ENCODE peak calls at places on chromosomes 5 and 9, in four cellular contexts. T, U, W and J are unnamed samples.

GRCh38 chr5:148484651-148485050 is 100.9 kb downstream of the FBXO38 start:
- DNase-seq in T (no peak), U (no peak), W (no peak), J (no peak)

GRCh38 chr9:107024193-107024592 is 161.2 kb downstream of the ZNF462 start:
- DNase-seq in T (no peak), U (no peak), W (no peak), J (no peak)

GRCh38 chr9:130235558-130236435 is 29.8 kb upstream of the HMCN2 start:
- DNase-seq in T (peak), U (peak), W (peak), J (peak)

GRCh38 chr5:109388407-109388806 is 21.4 kb downstream of the PJA2 start:
- DNase-seq in T (peak), U (no peak), W (peak), J (no peak)

GRCh38 chr5:16628376-16628775 is 11.6 kb upstream of the RETREG1 start:
- DNase-seq in T (no peak), U (no peak), W (no peak), J (no peak)

GRCh38 chr9:112849363-112849922 is 41.2 kb downstream of the SLC46A2 start:
- DNase-seq in T (no peak), U (no peak), W (no peak), J (no peak)

GRCh38 chr5:116574682-116575634 is at the start of gene SEMA6A:
- DNase-seq in T (peak), U (peak), W (peak), J (peak)

GRCh38 chr9:129305246-129305645 is 127.2 kb upstream of the IER5L start:
- DNase-seq in T (no peak), U (no peak), W (no peak), J (no peak)

GRCh38 chr9:32385135-32385884 is 867 bp downstream of the ACO1 start:
- DNase-seq in T (no peak), U (no peak), W (peak), J (no peak)

GRCh38 chr5:8097146-8097545 is 228.2 kb downstream of the MTRR start:
- DNase-seq in T (no peak), U (no peak), W (no peak), J (no peak)

GRCh38 chr5:135087950-135088349 is 53.9 kb upstream of the PITX1 start:
- DNase-seq in T (no peak), U (no peak), W (no peak), J (no peak)

GRCh38 chr9:79672891-79673290 is 101.1 kb downstream of the TLE4 start:
- DNase-seq in T (no peak), U (no peak), W (peak), J (no peak)

GRCh38 chr9:129343697-129344375 is 165.8 kb upstream of the IER5L start:
- DNase-seq in T (peak), U (peak), W (no peak), J (no peak)

GRCh38 chr5:19891658-19892057 is 96.3 kb downstream of the CDH18 start:
- DNase-seq in T (peak), U (no peak), W (peak), J (no peak)

GRCh38 chr5:135950611-135951010 is 4.2 kb downstream of the LECT2 start:
- DNase-seq in T (no peak), U (no peak), W (peak), J (no peak)

DNA sequence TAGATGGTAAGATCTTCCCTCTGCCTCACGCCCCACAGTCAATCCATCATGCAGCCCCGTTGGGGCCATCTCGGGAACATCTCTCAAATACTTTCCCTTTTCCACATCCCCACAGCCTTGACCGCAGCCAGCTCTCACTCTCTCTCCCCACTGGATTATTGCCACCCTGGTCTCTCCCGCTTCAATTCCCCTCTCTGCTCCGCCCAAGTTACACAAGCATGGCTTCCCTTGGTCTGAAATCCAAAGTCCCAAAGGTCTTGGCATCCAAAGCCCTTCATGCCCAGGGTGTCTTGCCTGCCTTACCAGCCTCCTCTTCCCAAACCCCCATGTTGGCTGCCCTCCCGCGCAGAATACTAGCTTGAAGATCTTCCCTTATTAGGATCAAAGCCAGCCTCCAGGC is 157.3 kb upstream of the SMIM23 start:
- DNase-seq in T (no peak), U (peak), W (peak), J (no peak)
- H3K4me3 ChIP-seq in T (no peak), U (no peak), W (no peak), J (no peak)

DNA sequence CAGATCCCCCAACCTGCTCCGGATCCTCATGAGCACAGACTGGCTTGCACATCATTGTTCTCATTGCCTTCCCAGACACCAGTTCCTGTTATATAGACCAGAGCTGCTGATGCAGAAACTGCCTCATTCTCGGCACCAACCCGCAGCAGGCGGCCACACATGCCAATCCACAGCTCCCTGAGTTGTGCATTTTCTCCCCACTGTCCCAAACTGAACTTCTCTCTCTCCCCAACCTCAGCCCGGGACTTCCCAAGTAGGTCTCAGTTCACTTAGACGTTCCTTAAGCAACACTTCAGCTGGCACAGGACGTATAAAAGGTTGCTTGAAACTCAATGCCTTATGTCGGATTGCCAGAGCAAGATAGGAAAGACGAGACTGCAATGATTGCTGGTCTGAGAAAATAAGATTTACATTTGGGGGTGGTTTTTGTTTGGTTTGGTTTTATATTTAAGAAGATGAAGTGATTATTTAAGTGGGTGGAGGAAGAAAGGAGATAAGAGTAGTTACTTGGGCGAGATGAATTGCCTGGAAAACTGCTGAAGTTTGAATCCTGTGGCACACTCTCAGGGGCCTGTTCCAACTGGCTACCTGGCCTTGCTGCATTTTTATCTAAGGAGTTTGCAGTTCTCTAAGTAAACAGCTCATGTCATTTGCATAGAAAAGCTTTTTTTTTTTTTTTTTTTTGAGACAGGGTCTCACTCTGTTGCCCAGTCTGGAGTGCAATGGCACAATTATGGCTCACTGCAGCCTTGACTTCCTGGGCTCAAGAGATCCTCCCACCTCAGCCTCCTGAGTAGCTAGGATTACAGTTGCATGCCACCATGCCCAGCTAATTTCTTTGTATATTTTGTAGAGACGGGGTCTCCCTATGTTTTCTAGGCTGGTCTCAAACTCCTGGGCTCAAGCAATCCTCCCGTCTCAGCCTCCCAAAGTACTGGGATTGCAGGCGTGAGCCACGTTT is 155.4 kb downstream of the GOLPH3 start:
- DNase-seq in T (no peak), U (no peak), W (no peak), J (no peak)
- H3K4me3 ChIP-seq in T (no peak), U (no peak), W (no peak), J (no peak)

DNA sequence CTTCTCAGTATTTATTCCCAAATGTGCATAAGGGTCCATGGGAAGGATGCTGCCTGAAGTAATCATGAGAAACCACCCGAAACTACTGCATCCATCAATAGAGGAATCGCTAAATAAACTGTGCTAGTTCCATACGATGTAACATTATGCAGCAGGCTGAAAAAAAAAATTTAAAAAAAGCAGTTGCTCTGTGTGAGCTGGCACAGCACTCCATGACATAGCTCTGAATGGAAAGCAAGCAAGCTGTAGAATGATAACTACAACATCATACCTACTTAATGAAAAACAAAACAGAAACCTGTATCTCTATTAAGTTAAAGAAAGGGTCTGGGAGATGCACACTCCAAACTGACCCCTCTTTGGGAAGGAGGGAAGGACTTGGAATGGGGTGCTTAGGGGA is 49.3 kb downstream of the SHB start:
- DNase-seq in T (no peak), U (no peak), W (peak), J (no peak)
- H3K4me3 ChIP-seq in T (no peak), U (no peak), W (no peak), J (no peak)

GRCh38 chr5:56446728-56447127 is 213.6 kb upstream of the ANKRD55 start:
- DNase-seq in T (no peak), U (no peak), W (no peak), J (no peak)
- H3K4me3 ChIP-seq in T (no peak), U (no peak), W (no peak), J (no peak)

DNA sequence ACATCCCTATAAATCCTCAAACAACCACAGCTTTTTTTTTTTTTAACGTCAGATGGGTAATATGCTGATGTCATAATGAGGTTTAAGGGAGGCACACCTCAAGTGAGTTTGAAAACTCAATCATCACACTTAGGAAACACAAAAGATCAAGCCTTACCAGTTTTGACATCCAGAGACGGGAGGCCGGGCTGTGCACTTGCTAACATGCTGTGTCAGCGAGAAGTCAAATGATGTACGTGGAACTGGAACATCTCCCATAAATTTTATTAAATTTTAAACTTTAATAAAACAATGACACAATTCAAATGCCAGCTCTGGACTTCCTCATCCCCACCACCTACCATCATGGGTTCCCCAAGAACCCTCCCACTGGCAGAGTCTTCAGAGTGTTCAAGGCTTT is 117.6 kb downstream of the C5orf15 start:
- DNase-seq in T (no peak), U (no peak), W (no peak), J (no peak)
- H3K4me3 ChIP-seq in T (no peak), U (no peak), W (no peak), J (no peak)

GRCh38 chr5:96140084-96140483 is 178.4 kb upstream of the ELL2 start:
- DNase-seq in T (no peak), U (no peak), W (no peak), J (no peak)
- H3K4me3 ChIP-seq in T (no peak), U (no peak), W (no peak), J (no peak)